ENCODE peak calls at places on chromosomes 2 and 18, in seven cellular contexts. X, P, Q, U, K, Z and D are unnamed samples.

GRCh38 chr2:224175538-224175937 is 136.5 kb upstream of the SERPINE2 start:
- DNase-seq in X (no peak), P (no peak), Q (no peak), U (no peak), K (no peak), Z (no peak), D (no peak)

GRCh38 chr2:172777431-172777830 is 41.8 kb downstream of the RAPGEF4 start:
- DNase-seq in X (no peak), P (no peak), Q (no peak), U (no peak), K (no peak), Z (no peak), D (no peak)

GRCh38 chr2:191932261-191932660 is 85.4 kb upstream of the CAVIN2 start:
- DNase-seq in X (no peak), P (no peak), Q (no peak), U (no peak), K (no peak), Z (no peak), D (no peak)

GRCh38 chr2:127388423-127389164 is 819 bp upstream of the MAP3K2 start:
- DNase-seq in X (no peak), P (no peak), Q (no peak), U (no peak), K (no peak), Z (no peak), D (no peak)

GRCh38 chr18:62445386-62445917 is 77.4 kb upstream of the ZCCHC2 start:
- DNase-seq in X (no peak), P (no peak), Q (no peak), U (no peak), K (no peak), Z (no peak), D (no peak)

GRCh38 chr18:36623681-36624080 is 205.1 kb downstream of the TPGS2 start:
- DNase-seq in X (no peak), P (no peak), Q (no peak), U (no peak), K (no peak), Z (no peak), D (no peak)

GRCh38 chr2:238344517-238344916 is 24.2 kb downstream of the TRAF3IP1 start:
- DNase-seq in X (no peak), P (no peak), Q (no peak), U (no peak), K (no peak), Z (no peak), D (no peak)

GRCh38 chr2:205800257-205800656 is 118.0 kb downstream of the NRP2 start:
- DNase-seq in X (no peak), P (no peak), Q (no peak), U (no peak), K (no peak), Z (no peak), D (no peak)

GRCh38 chr18:58612239-58613055 is 16.4 kb downstream of the ALPK2 start:
- DNase-seq in X (no peak), P (no peak), Q (no peak), U (no peak), K (no peak), Z (no peak), D (no peak)
- H3K4me3 ChIP-seq in X (no peak), P (no peak), Q (no peak), U (no peak), K (no peak), Z (no peak), D (no peak)

GRCh38 chr2:225464346-225465025 is 65.0 kb downstream of the NYAP2 start:
- DNase-seq in X (no peak), P (no peak), Q (no peak), U (no peak), K (no peak), Z (no peak), D (peak)
- H3K4me3 ChIP-seq in X (peak), P (peak), Q (no peak), U (peak), K (peak), Z (no peak), D (peak)

DNA sequence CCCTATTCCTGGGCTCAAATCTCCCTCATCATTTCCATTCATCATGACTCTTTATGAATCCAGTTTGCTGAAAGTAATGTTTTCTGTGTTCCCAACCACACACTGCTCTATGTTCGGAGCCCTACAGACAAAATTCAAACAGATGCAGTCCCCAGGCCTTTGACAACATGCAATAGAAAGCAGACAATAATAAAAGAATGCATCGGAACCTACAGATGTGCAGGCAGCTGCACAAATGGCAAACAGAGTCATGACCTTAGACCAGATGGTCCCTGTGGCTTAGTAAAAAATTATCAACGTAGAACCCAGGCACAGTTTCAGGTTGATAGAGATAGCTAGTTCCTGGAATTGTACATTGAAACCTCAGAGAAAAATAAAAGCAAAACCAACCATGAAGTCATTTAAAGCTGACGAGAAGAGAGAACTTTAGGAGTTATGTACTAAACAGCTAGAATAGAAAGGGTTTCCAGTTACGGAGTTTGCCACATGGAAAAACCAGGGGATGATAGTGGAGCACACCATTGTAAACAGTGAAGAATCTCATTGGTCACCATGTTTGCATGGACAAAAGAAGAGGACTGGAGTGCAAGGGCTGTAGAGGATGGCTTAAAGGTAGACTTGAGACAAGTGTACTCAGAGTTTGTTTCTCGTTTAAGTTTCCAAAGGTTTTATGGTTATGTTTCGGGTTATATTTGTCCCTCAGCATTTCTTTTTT is 23.2 kb upstream of the ACVR1 start:
- DNase-seq in X (no peak), P (no peak), Q (no peak), U (no peak), K (no peak), Z (no peak), D (peak)
- H3K4me3 ChIP-seq in X (no peak), P (no peak), Q (no peak), U (peak), K (no peak), Z (no peak), D (peak)

GRCh38 chr2:60351802-60352201 is 201.7 kb downstream of the BCL11A start:
- DNase-seq in X (no peak), P (no peak), Q (no peak), U (no peak), K (peak), Z (no peak), D (no peak)
- H3K4me3 ChIP-seq in X (no peak), P (no peak), Q (no peak), U (no peak), K (no peak), Z (no peak), D (no peak)

DNA sequence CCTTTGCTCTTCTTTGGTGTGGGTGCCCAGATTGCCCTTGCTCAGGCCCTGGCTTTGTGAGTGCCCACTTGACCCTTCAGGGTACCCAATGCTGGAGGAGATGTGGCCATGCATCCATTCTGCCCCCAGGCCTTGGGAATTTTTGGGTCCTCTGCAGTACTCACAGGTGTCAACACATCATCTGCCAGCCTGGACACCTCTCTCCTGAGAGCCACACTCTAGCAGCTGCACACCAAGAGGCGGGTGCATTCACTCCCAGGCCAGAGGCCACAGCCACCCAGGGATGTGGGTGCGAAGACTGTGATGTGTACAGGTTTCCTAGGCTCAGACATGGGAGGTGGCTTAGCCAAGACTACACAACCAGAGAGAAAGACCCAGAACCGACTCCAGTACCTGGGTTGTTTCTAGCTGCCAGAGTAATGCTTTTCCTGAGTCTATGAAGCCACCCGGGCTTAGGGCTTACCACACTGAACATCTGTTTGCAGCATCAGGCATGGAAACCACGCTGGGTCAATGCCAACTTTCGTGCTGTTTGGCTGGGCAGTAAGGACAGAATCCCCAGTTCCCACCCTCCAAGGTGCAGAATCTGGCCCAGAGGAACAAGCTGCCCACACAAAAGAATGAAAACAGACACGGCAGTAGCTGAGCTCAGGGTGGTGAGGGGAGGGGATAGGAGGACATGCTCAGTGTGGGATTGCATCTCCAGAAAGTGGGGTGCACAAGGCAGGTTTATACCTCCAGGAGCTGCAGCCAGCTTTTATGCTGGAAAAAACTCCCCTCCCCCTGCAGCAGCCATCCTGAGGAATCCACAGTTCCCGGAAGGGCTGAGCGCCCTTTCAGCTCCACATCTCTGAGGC is 40.1 kb downstream of the KCNF1 start:
- DNase-seq in X (no peak), P (no peak), Q (no peak), U (no peak), K (no peak), Z (no peak), D (no peak)
- H3K4me3 ChIP-seq in X (no peak), P (no peak), Q (no peak), U (no peak), K (no peak), Z (no peak), D (no peak)

GRCh38 chr2:178279142-178279541 is 84.8 kb downstream of the OSBPL6 start:
- DNase-seq in X (no peak), P (no peak), Q (peak), U (no peak), K (no peak), Z (no peak), D (no peak)
- H3K4me3 ChIP-seq in X (no peak), P (no peak), Q (no peak), U (no peak), K (no peak), Z (no peak), D (no peak)

DNA sequence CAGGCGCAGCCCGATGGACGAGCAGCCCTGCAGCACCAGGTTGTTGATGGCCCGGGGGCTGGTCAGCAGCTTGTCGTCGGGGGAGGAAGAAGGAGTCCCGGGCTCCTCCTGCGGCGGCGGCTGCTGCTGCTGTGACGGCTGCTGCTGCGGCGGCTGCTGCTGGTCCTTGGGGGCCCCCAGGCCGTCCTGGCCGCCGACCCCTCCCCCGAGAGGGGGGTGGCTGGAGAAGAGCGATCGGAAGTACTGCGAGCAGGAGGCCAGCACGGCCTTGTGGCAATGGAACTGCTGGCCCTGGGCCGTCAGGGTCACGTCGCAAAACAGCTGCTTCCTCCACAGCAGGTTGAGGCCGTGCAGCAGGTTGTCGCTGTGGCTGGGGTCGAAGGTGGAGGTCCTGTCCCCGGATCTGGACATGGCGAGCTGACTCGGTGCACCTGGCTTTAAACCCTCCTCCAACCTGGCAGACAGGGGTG is 2.6 kb downstream of the KLHL14 start:
- DNase-seq in X (no peak), P (no peak), Q (no peak), U (no peak), K (peak), Z (no peak), D (no peak)
- H3K4me3 ChIP-seq in X (peak), P (peak), Q (no peak), U (no peak), K (peak), Z (no peak), D (no peak)

DNA sequence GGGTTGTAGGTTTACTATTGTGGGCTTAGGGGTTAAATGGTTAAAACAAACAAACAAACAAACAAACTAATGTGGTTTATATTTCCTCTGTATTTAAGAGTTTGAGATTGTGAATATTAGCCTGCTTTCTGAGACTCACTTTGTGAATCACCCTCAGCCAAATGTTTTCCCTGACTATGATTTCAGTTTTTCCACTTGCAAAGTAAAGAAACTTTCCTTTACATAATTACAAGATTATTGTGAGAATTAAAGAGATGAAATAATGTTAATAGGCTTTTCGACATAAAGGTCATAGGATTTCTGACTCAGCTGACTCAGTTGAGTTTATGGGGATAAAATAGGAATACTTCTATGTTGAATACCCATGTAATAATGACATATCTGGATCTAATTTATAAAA is 2.9 kb downstream of the GULP1 start:
- DNase-seq in X (no peak), P (no peak), Q (no peak), U (no peak), K (no peak), Z (no peak), D (no peak)
- H3K4me3 ChIP-seq in X (peak), P (peak), Q (peak), U (no peak), K (no peak), Z (peak), D (no peak)

GRCh38 chr2:208234786-208235185 is 20.1 kb downstream of the IDH1 start:
- DNase-seq in X (no peak), P (no peak), Q (no peak), U (no peak), K (no peak), Z (no peak), D (no peak)
- H3K4me3 ChIP-seq in X (no peak), P (no peak), Q (no peak), U (no peak), K (no peak), Z (no peak), D (no peak)